ENCODE peak calls at places on chromosome 5, in five cellular contexts. K, V, U, Q and S are unnamed samples.

GRCh38 chr5:150710165-150710564 is 9.3 kb upstream of the RBM22 start:
- DNase-seq in Q (no peak), U (no peak), V (peak), K (no peak), S (no peak)

GRCh38 chr5:4901890-4902289 is 238.2 kb upstream of the ADAMTS16 start:
- DNase-seq in K (no peak), V (no peak), Q (no peak), U (no peak), S (no peak)

GRCh38 chr5:36041537-36041845 is 25.2 kb downstream of the UGT3A2 start:
- DNase-seq in Q (no peak), U (no peak), V (no peak), K (no peak), S (no peak)

GRCh38 chr5:42756630-42757601 is at the start of gene CCDC152:
- DNase-seq in K (peak), V (no peak), U (peak), Q (peak), S (no peak)

GRCh38 chr5:77355074-77355473 is 137.0 kb downstream of the WDR41 start:
- DNase-seq in Q (no peak), V (no peak), U (no peak), K (no peak), S (no peak)

GRCh38 chr5:4142842-4143241 is 547.2 kb downstream of the IRX1 start:
- DNase-seq in Q (no peak), V (no peak), U (no peak), K (no peak), S (no peak)

GRCh38 chr5:137752873-137753226 is 1.3 kb downstream of the HNRNPA0 start:
- DNase-seq in Q (no peak), K (peak), V (peak), U (peak), S (no peak)

GRCh38 chr5:128201065-128201926 is 117.7 kb downstream of the SLC12A2 start:
- DNase-seq in Q (peak), K (peak), V (peak), U (peak), S (peak)

GRCh38 chr5:43305948-43306563 is 7.2 kb downstream of the HMGCS1 start:
- DNase-seq in Q (no peak), U (no peak), V (peak), K (no peak), S (no peak)

GRCh38 chr5:60551829-60552228 is 148.1 kb downstream of the DEPDC1B start:
- DNase-seq in Q (no peak), K (no peak), V (no peak), U (no peak), S (no peak)